ENCODE peak calls at places on chromosomes 3 and 15, in nine cellular contexts. Y is HuH-7.5; F is activated B cell treated with CpG ODN at 0.5 μM for 24 hours; O is LoVo; X is endothelial cell; E is AG09309; V is activated CD8-positive, alpha-beta memory T cell treated with anti-CD3 and anti-CD28 coated beads for 1 hour; T is activated naive CD4-positive, alpha-beta T cell treated with Interleukin-2 at 50 U/mL for 16 hours; U is MV-4-11. J is an unnamed sample.

GRCh38 chr15:38961886-38962285 is 397.3 kb upstream of the RASGRP1 start:
- DNase-seq in Y (no peak), F (no peak), O (no peak), X (no peak), E (peak), V (no peak), T (no peak), U (no peak), J (no peak)

GRCh38 chr15:69926721-69927120 is 171.0 kb downstream of the TLE3 start:
- DNase-seq in Y (no peak), F (no peak), O (no peak), X (no peak), E (no peak), V (no peak), T (no peak), U (no peak), J (no peak)

GRCh38 chr3:45597166-45597565 is 2.6 kb downstream of the LIMD1 start:
- DNase-seq in Y (no peak), F (no peak), O (no peak), X (no peak), E (no peak), V (no peak), T (peak), U (peak), J (no peak)

GRCh38 chr15:40128746-40129660 is 20.3 kb upstream of the BMF start:
- DNase-seq in Y (no peak), F (no peak), O (no peak), X (no peak), E (no peak), V (no peak), T (no peak), U (no peak), J (no peak)

GRCh38 chr15:101692799-101693198 is 31.5 kb downstream of the TARS3 start:
- DNase-seq in Y (no peak), F (no peak), O (no peak), X (no peak), E (no peak), V (no peak), T (no peak), U (no peak), J (no peak)

GRCh38 chr15:65006876-65007275 is 17.2 kb upstream of the SPG21 start:
- DNase-seq in Y (no peak), F (no peak), O (no peak), X (no peak), E (no peak), V (no peak), T (no peak), U (no peak), J (no peak)

GRCh38 chr3:126392246-126392645 is 2.5 kb upstream of the CFAP100 start:
- DNase-seq in Y (no peak), F (no peak), O (no peak), X (no peak), E (no peak), V (no peak), T (no peak), U (no peak), J (no peak)

GRCh38 chr3:111072016-111072891 is 638 bp downstream of the NECTIN3 start:
- DNase-seq in Y (no peak), F (peak), O (peak), X (peak), E (no peak), V (no peak), T (peak), U (no peak), J (peak)

GRCh38 chr3:123346041-123346440 is 102.8 kb downstream of the ADCY5 start:
- DNase-seq in Y (no peak), F (no peak), O (no peak), X (no peak), E (no peak), V (no peak), T (no peak), U (no peak), J (no peak)

GRCh38 chr3:18527691-18528090 is 102.6 kb upstream of the SATB1 start:
- DNase-seq in Y (no peak), F (no peak), O (no peak), X (no peak), E (no peak), V (no peak), T (no peak), U (no peak), J (no peak)

GRCh38 chr3:160643994-160644393 is 33.0 kb upstream of the ARL14 start:
- DNase-seq in Y (no peak), F (no peak), O (peak), X (no peak), E (no peak), V (no peak), T (no peak), U (no peak), J (no peak)

J was measured in testis.